ENCODE peak calls at places on chromosomes 2 and 18, in four cellular contexts. D, I, V and G are unnamed samples.

GRCh38 chr2:160869411-160869810 is 290.8 kb upstream of the TANK start:
- DNase-seq in D (no peak), I (no peak), V (no peak), G (no peak)

GRCh38 chr18:55494899-55495298 is 93.1 kb downstream of the TCF4 start:
- DNase-seq in D (no peak), I (no peak), V (no peak), G (no peak)

GRCh38 chr2:127862228-127862627 is 4.3 kb upstream of the POLR2D start:
- DNase-seq in D (no peak), I (no peak), V (no peak), G (no peak)

GRCh38 chr18:67730884-67731283 is 214.4 kb upstream of the DSEL start:
- DNase-seq in D (no peak), I (no peak), V (no peak), G (no peak)

GRCh38 chr2:68193144-68193543 is 35.5 kb downstream of the PNO1 start:
- DNase-seq in D (no peak), I (no peak), V (peak; percentile 25), G (no peak)

GRCh38 chr2:143768991-143769390 is 639.8 kb downstream of the ARHGAP15 start:
- DNase-seq in D (no peak), I (no peak), V (no peak), G (no peak)

GRCh38 chr2:15583831-15584230 is 7.8 kb upstream of the DDX1 start:
- DNase-seq in D (no peak), I (no peak), V (no peak), G (no peak)

GRCh38 chr2:53629527-53629926 is 138.1 kb upstream of the CHAC2 start:
- DNase-seq in D (no peak), I (no peak), V (no peak), G (no peak)

GRCh38 chr2:221268631-221269030 is 303.5 kb downstream of the EPHA4 start:
- DNase-seq in D (no peak), I (no peak), V (no peak), G (no peak)

GRCh38 chr18:79529296-79529695 is 133.6 kb downstream of the NFATC1 start:
- DNase-seq in D (peak; percentile 80), I (no peak), V (no peak), G (no peak)

GRCh38 chr18:79529991-79530390 is 134.3 kb downstream of the NFATC1 start:
- DNase-seq in D (peak; percentile 83), I (no peak), V (no peak), G (no peak)

GRCh38 chr18:79528296-79528695 is 132.6 kb downstream of the NFATC1 start:
- DNase-seq in D (no peak), I (no peak), V (no peak), G (no peak)

GRCh38 chr18:79527656-79528055 is 131.9 kb downstream of the NFATC1 start:
- DNase-seq in D (no peak), I (no peak), V (no peak), G (no peak)

GRCh38 chr18:79528846-79529245 is 133.1 kb downstream of the NFATC1 start:
- DNase-seq in D (peak; percentile 64), I (peak; percentile 56), V (peak; percentile 68), G (peak; percentile 25)
- TF ChIP-seq POLR2A in D (no peak), I (no peak), V (no peak), G (no peak)

GRCh38 chr2:62195421-62196277 is at the start of gene B3GNT2:
- DNase-seq in D (peak; percentile 96), I (peak; percentile 85), V (peak; percentile 95), G (peak; percentile 84)
- TF ChIP-seq POLR2A in D (no peak), I (peak; percentile 72), V (peak; percentile 69), G (peak; percentile 90)

DNA sequence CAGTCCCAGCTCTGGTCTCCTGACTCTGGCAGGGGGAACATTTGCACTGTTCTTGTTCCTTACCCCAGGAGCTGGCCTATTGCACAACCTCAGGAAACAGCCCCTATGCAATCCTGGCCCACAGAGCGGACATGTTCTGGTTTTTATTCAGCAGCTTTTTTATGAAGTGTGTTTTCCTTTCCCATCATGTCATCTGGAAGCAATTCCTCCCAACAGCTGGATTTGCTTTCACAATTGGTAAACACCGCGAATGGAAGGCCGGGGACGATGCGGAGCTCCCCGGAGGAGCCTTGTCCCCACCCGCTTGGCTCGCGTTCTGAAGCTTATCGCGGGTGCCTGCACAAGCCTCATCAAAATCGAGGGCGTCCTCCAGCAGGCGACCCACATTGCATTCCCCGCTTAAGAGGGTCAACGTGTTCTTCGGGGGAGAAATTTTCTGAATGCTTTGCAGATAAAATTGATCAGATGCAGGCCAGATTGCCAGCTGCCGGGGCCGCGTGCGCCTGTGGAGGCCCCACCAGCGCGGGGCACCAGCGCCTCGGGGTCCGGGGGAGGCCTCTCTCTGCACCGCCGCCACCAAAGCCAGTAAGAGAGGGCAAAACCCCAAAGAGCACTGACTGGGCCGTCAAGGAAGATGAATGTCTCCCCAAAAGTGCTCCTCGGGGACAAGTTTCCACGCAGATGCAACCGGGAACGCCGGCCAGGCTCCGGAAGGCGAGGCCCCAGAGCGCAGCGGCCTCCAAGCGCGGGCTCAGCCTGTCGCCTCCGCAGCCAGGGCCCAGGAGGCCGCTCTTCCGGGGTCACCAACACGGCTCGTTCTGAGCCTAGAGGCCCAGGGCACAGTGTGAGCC is 60.3 kb upstream of the SP3 start:
- DNase-seq in D (peak; percentile 96), I (peak; percentile 84), V (no peak), G (no peak)
- TF ChIP-seq POLR2A in D (no peak), I (no peak), V (no peak), G (no peak)

GRCh38 chr2:203720011-203720410 is 13.6 kb downstream of the CD28 start:
- DNase-seq in D (no peak), I (no peak), V (no peak), G (no peak)

GRCh38 chr2:203715744-203716143 is 9.3 kb downstream of the CD28 start:
- DNase-seq in D (no peak), I (no peak), V (no peak), G (no peak)

GRCh38 chr2:203719456-203719855 is 13.0 kb downstream of the CD28 start:
- DNase-seq in D (no peak), I (no peak), V (no peak), G (no peak)

GRCh38 chr2:203720922-203721672 is 14.7 kb downstream of the CD28 start:
- DNase-seq in D (no peak), I (no peak), V (no peak), G (no peak)

DNA sequence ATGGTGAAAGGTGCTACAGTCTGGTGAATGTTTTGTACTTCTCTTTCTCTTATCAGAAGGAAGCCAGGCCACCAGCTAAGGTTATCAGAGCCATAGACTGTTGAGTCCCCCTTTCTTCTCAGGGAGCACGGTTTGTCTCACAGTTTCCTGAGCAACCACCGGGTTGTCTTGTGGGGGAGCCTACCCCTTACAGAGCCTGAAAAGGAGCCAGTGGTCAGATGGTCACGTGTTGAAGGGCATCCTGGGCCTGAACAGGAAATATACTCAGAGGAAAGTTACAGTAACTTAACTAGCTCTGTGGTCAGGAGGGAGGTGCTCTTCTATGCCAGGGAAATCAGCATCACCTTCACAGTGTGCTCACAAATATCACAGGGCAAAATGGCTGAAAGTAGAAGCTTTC is 11.6 kb downstream of the CD28 start:
- DNase-seq in D (no peak), I (no peak), V (no peak), G (no peak)
- TF ChIP-seq POLR2A in D (no peak), I (no peak), V (no peak), G (no peak)

GRCh38 chr2:55923091-55923977 is at the start of gene EFEMP1:
- DNase-seq in D (peak; percentile 93), I (peak; percentile 53), V (no peak), G (peak; percentile 30)
- TF ChIP-seq POLR2A in D (no peak), I (no peak), V (no peak), G (peak; percentile 33)